ENCODE peak calls at places on chromosomes 3 and 15, in six cellular contexts. S is LoVo; W is RWPE1; R is iris pigment epithelial cell; V is stimulated activated CD4-positive, alpha-beta T cell treated with anti-CD3 and anti-CD28 coated beads, Interleukin-12 subunit alpha, Interleukin-12 subunit beta, amount 100 ng/mL, for 4 hours; A is neuronal stem cell. Q is an unnamed sample.

GRCh38 chr3:183823963-183824362 is 1.4 kb downstream of the MAP6D1 start:
- DNase-seq in S (no peak), W (peak), R (no peak), V (no peak), A (no peak), Q (no peak)

GRCh38 chr15:59952960-59953359 is 51.2 kb upstream of the FOXB1 start:
- DNase-seq in S (no peak), W (no peak), R (no peak), V (no peak), A (no peak), Q (no peak)

GRCh38 chr3:10738688-10739372 is 77.2 kb upstream of the SLC6A11 start:
- DNase-seq in S (peak), W (peak), R (peak), V (peak), A (peak), Q (peak)

GRCh38 chr15:101057841-101058407 is 138.8 kb downstream of the LRRK1 start:
- DNase-seq in S (no peak), W (no peak), R (no peak), V (no peak), A (no peak), Q (no peak)

GRCh38 chr15:51751687-51752683 is 588 bp downstream of the TMOD2 start:
- DNase-seq in S (peak), W (peak), R (peak), V (no peak), A (peak), Q (no peak)

GRCh38 chr3:50340404-50341329 is at the start of gene RASSF1:
- DNase-seq in S (peak), W (no peak), R (peak), V (peak), A (no peak), Q (no peak)

GRCh38 chr3:16587047-16587702 is 18.0 kb downstream of the DAZL start:
- DNase-seq in S (no peak), W (no peak), R (no peak), V (no peak), A (no peak), Q (peak)

GRCh38 chr3:8441969-8442559 is 59.6 kb upstream of the LMCD1 start:
- DNase-seq in S (peak), W (peak), R (peak), V (no peak), A (peak), Q (peak)

GRCh38 chr15:31255176-31255510 is 71.5 kb upstream of the KLF13 start:
- DNase-seq in S (no peak), W (no peak), R (no peak), V (no peak), A (no peak), Q (no peak)

GRCh38 chr3:134378384-134378783 is 4.1 kb upstream of the AMOTL2 start:
- DNase-seq in S (no peak), W (no peak), R (no peak), V (no peak), A (no peak), Q (no peak)

GRCh38 chr3:42090973-42091731 is at the start of gene TRAK1:
- DNase-seq in S (no peak), W (peak), R (peak), V (no peak), A (no peak), Q (no peak)

GRCh38 chr3:65551945-65552344 is 486.8 kb downstream of the MAGI1 start:
- DNase-seq in S (no peak), W (no peak), R (no peak), V (no peak), A (no peak), Q (no peak)

GRCh38 chr3:58052373-58053273 is 44.4 kb downstream of the FLNB start:
- DNase-seq in S (peak), W (peak), R (peak), V (peak), A (no peak), Q (peak)

GRCh38 chr3:10391391-10391790 is 70.5 kb upstream of the SEC13 start:
- DNase-seq in S (no peak), W (no peak), R (no peak), V (no peak), A (no peak), Q (no peak)

GRCh38 chr3:157123621-157124020 is 36.3 kb downstream of the CCNL1 start:
- DNase-seq in S (no peak), W (no peak), R (no peak), V (no peak), A (no peak), Q (no peak)

GRCh38 chr3:173732237-173732636 is 334.7 kb downstream of the NLGN1 start:
- DNase-seq in S (no peak), W (no peak), R (no peak), V (no peak), A (no peak), Q (no peak)

GRCh38 chr15:63156708-63157065 is 590 bp downstream of the RPS27L start:
- DNase-seq in S (no peak), W (peak), R (peak), V (no peak), A (peak), Q (peak)

GRCh38 chr15:90099868-90100854 is 2.1 kb downstream of the IDH2 start:
- DNase-seq in S (no peak), W (peak), R (no peak), V (no peak), A (no peak), Q (no peak)

GRCh38 chr3:133887075-133887950 is 8.4 kb downstream of the RAB6B start:
- DNase-seq in S (no peak), W (no peak), R (no peak), V (no peak), A (no peak), Q (no peak)

GRCh38 chr3:138434276-138434874 is at the start of gene ESYT3:
- DNase-seq in S (peak), W (peak), R (peak), V (peak), A (peak), Q (no peak)

GRCh38 chr3:132225664-132226063 is 91.5 kb upstream of the ACP3 start:
- DNase-seq in S (peak), W (no peak), R (no peak), V (no peak), A (no peak), Q (no peak)

GRCh38 chr3:150760431-150761200 is 2.4 kb downstream of the SIAH2 start:
- DNase-seq in S (no peak), W (no peak), R (peak), V (no peak), A (no peak), Q (no peak)

GRCh38 chr3:16290007-16290826 is 25.2 kb downstream of the OXNAD1 start:
- DNase-seq in S (peak), W (peak), R (peak), V (no peak), A (peak), Q (peak)

GRCh38 chr15:36278219-36278618 is 301.2 kb upstream of the CDIN1 start:
- DNase-seq in S (no peak), W (no peak), R (peak), V (no peak), A (no peak), Q (peak)

GRCh38 chr3:120438971-120439370 is 11.8 kb downstream of the FSTL1 start:
- DNase-seq in S (no peak), W (no peak), R (peak), V (no peak), A (no peak), Q (peak)

GRCh38 chr3:187520027-187520945 is 149.9 kb downstream of the SST start:
- DNase-seq in S (no peak), W (no peak), R (no peak), V (no peak), A (no peak), Q (no peak)

GRCh38 chr3:52495096-52495495 is at the start of gene STAB1:
- DNase-seq in S (no peak), W (no peak), R (peak), V (no peak), A (no peak), Q (no peak)

GRCh38 chr15:47812436-47813109 is 95.3 kb downstream of the SEMA6D start:
- DNase-seq in S (peak), W (peak), R (peak), V (no peak), A (no peak), Q (peak)

GRCh38 chr3:96266395-96267187 is 547.8 kb upstream of the EPHA6 start:
- DNase-seq in S (peak), W (peak), R (peak), V (no peak), A (no peak), Q (no peak)

GRCh38 chr3:37074178-37074577 is 80.9 kb downstream of the MLH1 start:
- DNase-seq in S (no peak), W (no peak), R (peak), V (no peak), A (no peak), Q (peak)

GRCh38 chr3:5360453-5360852 is 172.9 kb downstream of the EDEM1 start:
- DNase-seq in S (no peak), W (no peak), R (no peak), V (no peak), A (no peak), Q (no peak)

GRCh38 chr15:70324001-70324974 is 226.6 kb upstream of the TLE3 start:
- DNase-seq in S (no peak), W (peak), R (peak), V (no peak), A (no peak), Q (no peak)

GRCh38 chr3:9080165-9080564 is 116.9 kb upstream of the RAD18 start:
- DNase-seq in S (no peak), W (peak), R (peak), V (no peak), A (no peak), Q (peak)

GRCh38 chr15:64928626-64929220 is 17.0 kb downstream of the ANKDD1A start:
- DNase-seq in S (no peak), W (no peak), R (no peak), V (no peak), A (no peak), Q (no peak)

GRCh38 chr15:42973114-42973513 is 52.5 kb upstream of the TTBK2 start:
- DNase-seq in S (no peak), W (no peak), R (no peak), V (no peak), A (no peak), Q (no peak)

GRCh38 chr3:13461169-13462124 is 18.7 kb upstream of the HDAC11 start:
- DNase-seq in S (peak), W (peak), R (peak), V (peak), A (peak), Q (peak)

GRCh38 chr3:172658344-172659245 is 52.3 kb downstream of the NCEH1 start:
- DNase-seq in S (peak), W (peak), R (peak), V (no peak), A (no peak), Q (peak)

GRCh38 chr3:127715541-127715940 is 42.8 kb downstream of the ABTB1 start:
- DNase-seq in S (no peak), W (no peak), R (no peak), V (no peak), A (no peak), Q (no peak)

GRCh38 chr3:66499881-66500574 is 794 bp downstream of the LRIG1 start:
- DNase-seq in S (no peak), W (no peak), R (peak), V (peak), A (no peak), Q (no peak)